ENCODE peak calls at places on chromosomes 11 and 22, in nine cellular contexts. One of them, this sample, is unnamed.

GRCh38 chr11:125431481-125431880 is 64.6 kb downstream of the FEZ1 start:
- DNase-seq in CD8-positive, alpha-beta T cell: no peak
- DNase-seq in RWPE1: no peak
- DNase-seq in osteocyte: no peak
- DNase-seq in astrocyte of the spinal cord: no peak
- DNase-seq in natural killer cell: no peak
- DNase-seq in progenitor cell of endocrine pancreas: no peak
- DNase-seq in thyroid gland: no peak
- DNase-seq in heart left ventricle: no peak
- DNase-seq in this sample: no peak

GRCh38 chr22:29679316-29679715 is 40.5 kb upstream of the CABP7 start:
- DNase-seq in CD8-positive, alpha-beta T cell: no peak
- DNase-seq in RWPE1: no peak
- DNase-seq in osteocyte: no peak
- DNase-seq in astrocyte of the spinal cord: no peak
- DNase-seq in natural killer cell: no peak
- DNase-seq in progenitor cell of endocrine pancreas: no peak
- DNase-seq in thyroid gland: no peak
- DNase-seq in heart left ventricle: no peak
- DNase-seq in this sample: no peak

GRCh38 chr11:19849107-19849789 is 136.6 kb downstream of the NAV2 start:
- DNase-seq in CD8-positive, alpha-beta T cell: no peak
- DNase-seq in RWPE1: no peak
- DNase-seq in osteocyte: no peak
- DNase-seq in astrocyte of the spinal cord: no peak
- DNase-seq in natural killer cell: no peak
- DNase-seq in progenitor cell of endocrine pancreas: no peak
- DNase-seq in thyroid gland: no peak
- DNase-seq in heart left ventricle: peak
- DNase-seq in this sample: no peak

GRCh38 chr11:5937868-5938602 is 4.0 kb upstream of the OR56A3 start:
- DNase-seq in CD8-positive, alpha-beta T cell: no peak
- DNase-seq in RWPE1: no peak
- DNase-seq in osteocyte: peak
- DNase-seq in astrocyte of the spinal cord: no peak
- DNase-seq in natural killer cell: no peak
- DNase-seq in progenitor cell of endocrine pancreas: no peak
- DNase-seq in thyroid gland: no peak
- DNase-seq in heart left ventricle: no peak
- DNase-seq in this sample: no peak

GRCh38 chr11:44286268-44286880 is 23.6 kb downstream of the ALX4 start:
- DNase-seq in CD8-positive, alpha-beta T cell: peak
- DNase-seq in RWPE1: peak
- DNase-seq in osteocyte: no peak
- DNase-seq in astrocyte of the spinal cord: no peak
- DNase-seq in natural killer cell: peak
- DNase-seq in progenitor cell of endocrine pancreas: peak
- DNase-seq in thyroid gland: peak
- DNase-seq in heart left ventricle: peak
- DNase-seq in this sample: peak

GRCh38 chr11:114650661-114651060 is 27.7 kb upstream of the NXPE2 start:
- DNase-seq in CD8-positive, alpha-beta T cell: no peak
- DNase-seq in RWPE1: no peak
- DNase-seq in osteocyte: no peak
- DNase-seq in astrocyte of the spinal cord: no peak
- DNase-seq in natural killer cell: no peak
- DNase-seq in progenitor cell of endocrine pancreas: no peak
- DNase-seq in thyroid gland: no peak
- DNase-seq in heart left ventricle: no peak
- DNase-seq in this sample: no peak

GRCh38 chr11:73409431-73409830 is 33.2 kb downstream of the RELT start:
- DNase-seq in CD8-positive, alpha-beta T cell: no peak
- DNase-seq in RWPE1: no peak
- DNase-seq in osteocyte: no peak
- DNase-seq in astrocyte of the spinal cord: no peak
- DNase-seq in natural killer cell: no peak
- DNase-seq in progenitor cell of endocrine pancreas: no peak
- DNase-seq in thyroid gland: no peak
- DNase-seq in heart left ventricle: no peak
- DNase-seq in this sample: no peak

GRCh38 chr11:82969811-82970210 is 68.3 kb downstream of the DDIAS start:
- DNase-seq in CD8-positive, alpha-beta T cell: no peak
- DNase-seq in RWPE1: no peak
- DNase-seq in osteocyte: no peak
- DNase-seq in astrocyte of the spinal cord: no peak
- DNase-seq in natural killer cell: no peak
- DNase-seq in progenitor cell of endocrine pancreas: no peak
- DNase-seq in thyroid gland: no peak
- DNase-seq in heart left ventricle: no peak
- DNase-seq in this sample: no peak

GRCh38 chr11:122843281-122844150 is 5.2 kb downstream of the CRTAM start:
- DNase-seq in CD8-positive, alpha-beta T cell: peak
- DNase-seq in RWPE1: no peak
- DNase-seq in osteocyte: no peak
- DNase-seq in astrocyte of the spinal cord: no peak
- DNase-seq in natural killer cell: peak
- DNase-seq in progenitor cell of endocrine pancreas: no peak
- DNase-seq in thyroid gland: no peak
- DNase-seq in heart left ventricle: no peak
- DNase-seq in this sample: no peak

GRCh38 chr11:28461338-28461737 is 353.1 kb downstream of the METTL15 start:
- DNase-seq in CD8-positive, alpha-beta T cell: no peak
- DNase-seq in RWPE1: no peak
- DNase-seq in osteocyte: no peak
- DNase-seq in astrocyte of the spinal cord: no peak
- DNase-seq in natural killer cell: no peak
- DNase-seq in progenitor cell of endocrine pancreas: no peak
- DNase-seq in thyroid gland: no peak
- DNase-seq in heart left ventricle: no peak
- DNase-seq in this sample: no peak

GRCh38 chr11:125454047-125454446 is 42.0 kb downstream of the FEZ1 start:
- DNase-seq in CD8-positive, alpha-beta T cell: no peak
- DNase-seq in RWPE1: no peak
- DNase-seq in osteocyte: peak
- DNase-seq in astrocyte of the spinal cord: no peak
- DNase-seq in natural killer cell: no peak
- DNase-seq in progenitor cell of endocrine pancreas: no peak
- DNase-seq in thyroid gland: no peak
- DNase-seq in heart left ventricle: no peak
- DNase-seq in this sample: no peak

GRCh38 chr11:123760894-123761293 is 6.6 kb upstream of the OR6X1 start:
- DNase-seq in CD8-positive, alpha-beta T cell: no peak
- DNase-seq in RWPE1: peak
- DNase-seq in osteocyte: no peak
- DNase-seq in astrocyte of the spinal cord: no peak
- DNase-seq in natural killer cell: no peak
- DNase-seq in progenitor cell of endocrine pancreas: no peak
- DNase-seq in thyroid gland: no peak
- DNase-seq in heart left ventricle: no peak
- DNase-seq in this sample: no peak

GRCh38 chr11:15590131-15590530 is 475.4 kb downstream of the INSC start:
- DNase-seq in CD8-positive, alpha-beta T cell: no peak
- DNase-seq in RWPE1: no peak
- DNase-seq in osteocyte: no peak
- DNase-seq in astrocyte of the spinal cord: no peak
- DNase-seq in natural killer cell: no peak
- DNase-seq in progenitor cell of endocrine pancreas: no peak
- DNase-seq in thyroid gland: no peak
- DNase-seq in heart left ventricle: no peak
- DNase-seq in this sample: no peak

GRCh38 chr11:10864688-10865087 is 6.8 kb upstream of the ZBED5 start:
- DNase-seq in CD8-positive, alpha-beta T cell: no peak
- DNase-seq in RWPE1: no peak
- DNase-seq in osteocyte: no peak
- DNase-seq in astrocyte of the spinal cord: no peak
- DNase-seq in natural killer cell: no peak
- DNase-seq in progenitor cell of endocrine pancreas: no peak
- DNase-seq in thyroid gland: no peak
- DNase-seq in heart left ventricle: no peak
- DNase-seq in this sample: no peak

GRCh38 chr11:22846726-22847125 is 13.5 kb downstream of the CCDC179 start:
- DNase-seq in CD8-positive, alpha-beta T cell: no peak
- DNase-seq in RWPE1: no peak
- DNase-seq in osteocyte: no peak
- DNase-seq in astrocyte of the spinal cord: no peak
- DNase-seq in natural killer cell: no peak
- DNase-seq in progenitor cell of endocrine pancreas: no peak
- DNase-seq in thyroid gland: no peak
- DNase-seq in heart left ventricle: no peak
- DNase-seq in this sample: no peak

DNA sequence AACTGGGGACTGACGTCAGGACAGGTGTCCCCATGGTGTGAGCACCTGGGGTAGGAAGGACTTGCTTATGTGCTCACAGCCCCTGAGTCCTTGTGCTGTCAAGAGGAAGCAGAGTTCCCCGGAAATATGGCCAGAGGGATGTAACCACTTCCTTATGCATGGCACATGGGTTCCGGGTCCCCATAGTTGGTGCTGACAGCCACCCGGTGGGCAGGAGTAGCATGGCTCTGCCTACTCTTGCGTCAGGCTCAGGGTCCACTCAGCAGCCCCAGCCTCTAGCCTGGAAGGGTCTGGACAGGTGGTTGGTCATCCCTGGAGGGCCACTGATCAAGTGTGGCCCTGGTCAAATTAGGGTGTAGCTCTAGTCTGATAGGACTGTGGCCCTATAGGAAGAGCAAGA is 42.8 kb upstream of the CCND1 start:
- DNase-seq in CD8-positive, alpha-beta T cell: no peak
- DNase-seq in RWPE1: peak
- DNase-seq in osteocyte: no peak
- DNase-seq in astrocyte of the spinal cord: no peak
- DNase-seq in natural killer cell: no peak
- DNase-seq in progenitor cell of endocrine pancreas: no peak
- DNase-seq in thyroid gland: peak
- DNase-seq in heart left ventricle: no peak
- DNase-seq in this sample: no peak
- TF ChIP-seq CTCF in CD8-positive, alpha-beta T cell: no peak
- TF ChIP-seq CTCF in RWPE1: no peak
- TF ChIP-seq CTCF in osteocyte: peak
- TF ChIP-seq CTCF in astrocyte of the spinal cord: peak
- TF ChIP-seq CTCF in natural killer cell: no peak
- TF ChIP-seq CTCF in progenitor cell of endocrine pancreas: peak
- TF ChIP-seq CTCF in thyroid gland: no peak
- TF ChIP-seq CTCF in heart left ventricle: no peak
- TF ChIP-seq CTCF in this sample: no peak

GRCh38 chr22:38308791-38309498 is 8.3 kb downstream of the CSNK1E start:
- DNase-seq in CD8-positive, alpha-beta T cell: no peak
- DNase-seq in RWPE1: no peak
- DNase-seq in osteocyte: no peak
- DNase-seq in astrocyte of the spinal cord: no peak
- DNase-seq in natural killer cell: no peak
- DNase-seq in progenitor cell of endocrine pancreas: no peak
- DNase-seq in thyroid gland: peak
- DNase-seq in heart left ventricle: no peak
- DNase-seq in this sample: no peak

GRCh38 chr22:38302906-38303305 is 14.3 kb downstream of the CSNK1E start:
- DNase-seq in CD8-positive, alpha-beta T cell: no peak
- DNase-seq in RWPE1: no peak
- DNase-seq in osteocyte: no peak
- DNase-seq in astrocyte of the spinal cord: no peak
- DNase-seq in natural killer cell: no peak
- DNase-seq in progenitor cell of endocrine pancreas: no peak
- DNase-seq in thyroid gland: no peak
- DNase-seq in heart left ventricle: no peak
- DNase-seq in this sample: no peak

GRCh38 chr22:38303974-38304373 is 13.3 kb downstream of the CSNK1E start:
- DNase-seq in CD8-positive, alpha-beta T cell: no peak
- DNase-seq in RWPE1: no peak
- DNase-seq in osteocyte: no peak
- DNase-seq in astrocyte of the spinal cord: no peak
- DNase-seq in natural killer cell: no peak
- DNase-seq in progenitor cell of endocrine pancreas: no peak
- DNase-seq in thyroid gland: no peak
- DNase-seq in heart left ventricle: no peak
- DNase-seq in this sample: no peak

GRCh38 chr22:38304526-38304925 is 12.7 kb downstream of the CSNK1E start:
- DNase-seq in CD8-positive, alpha-beta T cell: no peak
- DNase-seq in RWPE1: no peak
- DNase-seq in osteocyte: no peak
- DNase-seq in astrocyte of the spinal cord: no peak
- DNase-seq in natural killer cell: no peak
- DNase-seq in progenitor cell of endocrine pancreas: no peak
- DNase-seq in thyroid gland: no peak
- DNase-seq in heart left ventricle: peak
- DNase-seq in this sample: no peak

GRCh38 chr22:38305481-38306448 is 11.5 kb downstream of the CSNK1E start:
- DNase-seq in CD8-positive, alpha-beta T cell: peak
- DNase-seq in RWPE1: no peak
- DNase-seq in osteocyte: no peak
- DNase-seq in astrocyte of the spinal cord: peak
- DNase-seq in natural killer cell: no peak
- DNase-seq in progenitor cell of endocrine pancreas: no peak
- DNase-seq in thyroid gland: peak
- DNase-seq in heart left ventricle: no peak
- DNase-seq in this sample: peak
- TF ChIP-seq CTCF in CD8-positive, alpha-beta T cell: no peak
- TF ChIP-seq CTCF in RWPE1: no peak
- TF ChIP-seq CTCF in osteocyte: no peak
- TF ChIP-seq CTCF in astrocyte of the spinal cord: no peak
- TF ChIP-seq CTCF in natural killer cell: no peak
- TF ChIP-seq CTCF in progenitor cell of endocrine pancreas: no peak
- TF ChIP-seq CTCF in thyroid gland: no peak
- TF ChIP-seq CTCF in heart left ventricle: no peak
- TF ChIP-seq CTCF in this sample: no peak

GRCh38 chr22:22103078-22103593 is 120.5 kb upstream of the TOP3B start:
- DNase-seq in CD8-positive, alpha-beta T cell: no peak
- DNase-seq in RWPE1: no peak
- DNase-seq in osteocyte: peak
- DNase-seq in astrocyte of the spinal cord: no peak
- DNase-seq in natural killer cell: no peak
- DNase-seq in progenitor cell of endocrine pancreas: no peak
- DNase-seq in thyroid gland: no peak
- DNase-seq in heart left ventricle: no peak
- DNase-seq in this sample: no peak
- TF ChIP-seq CTCF in CD8-positive, alpha-beta T cell: no peak
- TF ChIP-seq CTCF in RWPE1: no peak
- TF ChIP-seq CTCF in osteocyte: peak
- TF ChIP-seq CTCF in astrocyte of the spinal cord: peak
- TF ChIP-seq CTCF in natural killer cell: no peak
- TF ChIP-seq CTCF in progenitor cell of endocrine pancreas: peak
- TF ChIP-seq CTCF in thyroid gland: peak
- TF ChIP-seq CTCF in heart left ventricle: peak
- TF ChIP-seq CTCF in this sample: no peak

GRCh38 chr11:17328856-17329490 is 22.6 kb upstream of the NCR3LG1 start:
- DNase-seq in CD8-positive, alpha-beta T cell: no peak
- DNase-seq in RWPE1: no peak
- DNase-seq in osteocyte: no peak
- DNase-seq in astrocyte of the spinal cord: no peak
- DNase-seq in natural killer cell: no peak
- DNase-seq in progenitor cell of endocrine pancreas: no peak
- DNase-seq in thyroid gland: peak
- DNase-seq in heart left ventricle: peak
- DNase-seq in this sample: no peak
- TF ChIP-seq CTCF in CD8-positive, alpha-beta T cell: no peak
- TF ChIP-seq CTCF in RWPE1: no peak
- TF ChIP-seq CTCF in osteocyte: no peak
- TF ChIP-seq CTCF in astrocyte of the spinal cord: no peak
- TF ChIP-seq CTCF in natural killer cell: no peak
- TF ChIP-seq CTCF in progenitor cell of endocrine pancreas: no peak
- TF ChIP-seq CTCF in thyroid gland: no peak
- TF ChIP-seq CTCF in heart left ventricle: no peak
- TF ChIP-seq CTCF in this sample: no peak